ENCODE peak calls at places on chromosomes 5 and 9, in seven cellular contexts. Q, L, R, N, Y, E and H are unnamed samples.

GRCh38 chr9:126650830-126651341 is 37.2 kb downstream of the LMX1B start:
- DNase-seq in Q (no peak), L (no peak), R (no peak), N (no peak), Y (no peak), E (no peak), H (no peak)

GRCh38 chr5:157888814-157889532 is 30.0 kb upstream of the CLINT1 start:
- DNase-seq in Q (no peak), L (no peak), R (no peak), N (no peak), Y (no peak), E (no peak), H (no peak)

GRCh38 chr5:108619815-108620214 is 127.9 kb upstream of the FER start:
- DNase-seq in Q (no peak), L (no peak), R (no peak), N (no peak), Y (no peak), E (no peak), H (no peak)

GRCh38 chr5:151093476-151093889 is 12.6 kb upstream of the TNIP1 start:
- DNase-seq in Q (peak; percentile 99), L (peak; percentile 94), R (no peak), N (peak; percentile 97), Y (peak; percentile 83), E (no peak), H (no peak)

GRCh38 chr5:101260857-101261256 is 357.8 kb upstream of the ST8SIA4 start:
- DNase-seq in Q (no peak), L (no peak), R (no peak), N (no peak), Y (no peak), E (no peak), H (no peak)

GRCh38 chr5:1293997-1294838 is 650 bp downstream of the TERT start:
- DNase-seq in Q (no peak), L (no peak), R (no peak), N (no peak), Y (peak; percentile 40), E (peak; percentile 78), H (peak; percentile 66)

GRCh38 chr9:18888241-18888794 is 144.7 kb downstream of the SAXO1 start:
- DNase-seq in Q (no peak), L (peak; percentile 21), R (no peak), N (no peak), Y (no peak), E (no peak), H (no peak)

GRCh38 chr9:90300901-90301688 is 341.5 kb downstream of the DIRAS2 start:
- DNase-seq in Q (peak; percentile 94), L (peak; percentile 91), R (no peak), N (peak; percentile 91), Y (peak; percentile 71), E (no peak), H (no peak)

GRCh38 chr5:95644351-95645042 is 2.1 kb upstream of the RFESD start:
- DNase-seq in Q (peak; percentile 71), L (peak; percentile 65), R (peak; percentile 23), N (peak; percentile 77), Y (peak; percentile 84), E (peak; percentile 48), H (peak; percentile 60)

GRCh38 chr9:120693609-120694008 is 20.7 kb downstream of the MEGF9 start:
- DNase-seq in Q (peak; percentile 28), L (peak; percentile 60), R (no peak), N (no peak), Y (no peak), E (no peak), H (no peak)

GRCh38 chr5:14223372-14223771 is 80.2 kb downstream of the TRIO start:
- DNase-seq in Q (no peak), L (no peak), R (no peak), N (no peak), Y (no peak), E (no peak), H (no peak)

GRCh38 chr5:143052967-143053682 is 282.9 kb downstream of the ARHGAP26 start:
- DNase-seq in Q (no peak), L (no peak), R (no peak), N (no peak), Y (no peak), E (no peak), H (no peak)

GRCh38 chr5:124997186-124997893 is 250.9 kb upstream of the ZNF608 start:
- DNase-seq in Q (peak; percentile 7), L (peak; percentile 31), R (no peak), N (peak; percentile 78), Y (no peak), E (no peak), H (no peak)

GRCh38 chr9:92726971-92727715 is 37.5 kb downstream of the BICD2 start:
- DNase-seq in Q (peak; percentile 73), L (peak; percentile 56), R (no peak), N (peak; percentile 37), Y (peak; percentile 54), E (peak; percentile 26), H (no peak)

GRCh38 chr9:122382901-122383850 is 12.4 kb downstream of the PTGS1 start:
- DNase-seq in Q (no peak), L (peak; percentile 56), R (no peak), N (no peak), Y (no peak), E (no peak), H (no peak)

GRCh38 chr5:96172436-96172835 is 210.8 kb upstream of the ELL2 start:
- DNase-seq in Q (peak; percentile 10), L (peak; percentile 89), R (no peak), N (peak; percentile 53), Y (no peak), E (no peak), H (no peak)

GRCh38 chr9:108377382-108377781 is 478.4 kb downstream of the ACTL7B start:
- DNase-seq in Q (no peak), L (no peak), R (no peak), N (peak; percentile 92), Y (peak; percentile 24), E (no peak), H (no peak)

GRCh38 chr9:99478469-99479027 is 256.5 kb downstream of the SEC61B start:
- DNase-seq in Q (no peak), L (no peak), R (no peak), N (no peak), Y (no peak), E (no peak), H (no peak)

GRCh38 chr9:113886933-113887332 is 10.8 kb downstream of the ZNF618 start:
- DNase-seq in Q (peak; percentile 29), L (no peak), R (no peak), N (no peak), Y (no peak), E (peak; percentile 30), H (no peak)

GRCh38 chr5:61319388-61320146 is 12.5 kb upstream of the ZSWIM6 start:
- DNase-seq in Q (peak; percentile 16), L (no peak), R (peak; percentile 48), N (no peak), Y (peak; percentile 74), E (peak; percentile 60), H (peak; percentile 71)

GRCh38 chr9:135756576-135756975 is 54.6 kb downstream of the KCNT1 start:
- DNase-seq in Q (no peak), L (no peak), R (no peak), N (no peak), Y (no peak), E (no peak), H (no peak)

GRCh38 chr5:139197710-139198669 is at the start of gene SIL1:
- DNase-seq in Q (peak; percentile 94), L (peak; percentile 93), R (peak; percentile 93), N (peak; percentile 96), Y (peak; percentile 98), E (peak; percentile 93), H (peak; percentile 99)
- H2BK5ac ChIP-seq in Q (no peak within 1 kb of the TSS), L (peak within 1 kb of the TSS; percentile 75), R (no peak within 1 kb of the TSS), N (peak within 1 kb of the TSS; percentile 90), Y (no peak within 1 kb of the TSS), E (peak within 1 kb of the TSS; percentile 63), H (no peak within 1 kb of the TSS)

DNA sequence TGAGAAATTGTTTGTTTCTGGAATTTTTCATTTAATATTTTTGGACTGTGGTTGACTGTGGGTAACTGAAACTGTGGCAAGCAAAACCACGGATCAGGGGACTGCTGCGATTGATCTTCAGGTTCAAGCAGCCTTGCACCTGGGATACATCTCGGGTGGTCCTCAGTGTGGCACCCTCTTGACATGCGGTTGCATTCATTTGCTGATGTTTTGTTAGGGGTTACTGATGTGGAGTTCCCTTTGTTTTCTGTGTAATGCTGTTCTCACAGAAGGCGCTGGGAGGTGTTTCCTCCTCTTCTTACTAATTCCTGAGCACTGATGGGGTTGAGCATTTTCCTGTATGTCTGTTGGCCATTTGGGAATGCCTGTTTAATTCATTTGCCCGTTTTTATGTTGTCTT is 60.4 kb downstream of the EHMT1 start:
- DNase-seq in Q (no peak), L (no peak), R (no peak), N (no peak), Y (peak; percentile 53), E (no peak), H (peak; percentile 78)
- H3K9ac ChIP-seq in Q (no peak overlapping the region), L (no peak overlapping the region), R (no peak overlapping the region), N (no peak overlapping the region), Y (no peak overlapping the region), E (no peak overlapping the region), H (no peak overlapping the region)

DNA sequence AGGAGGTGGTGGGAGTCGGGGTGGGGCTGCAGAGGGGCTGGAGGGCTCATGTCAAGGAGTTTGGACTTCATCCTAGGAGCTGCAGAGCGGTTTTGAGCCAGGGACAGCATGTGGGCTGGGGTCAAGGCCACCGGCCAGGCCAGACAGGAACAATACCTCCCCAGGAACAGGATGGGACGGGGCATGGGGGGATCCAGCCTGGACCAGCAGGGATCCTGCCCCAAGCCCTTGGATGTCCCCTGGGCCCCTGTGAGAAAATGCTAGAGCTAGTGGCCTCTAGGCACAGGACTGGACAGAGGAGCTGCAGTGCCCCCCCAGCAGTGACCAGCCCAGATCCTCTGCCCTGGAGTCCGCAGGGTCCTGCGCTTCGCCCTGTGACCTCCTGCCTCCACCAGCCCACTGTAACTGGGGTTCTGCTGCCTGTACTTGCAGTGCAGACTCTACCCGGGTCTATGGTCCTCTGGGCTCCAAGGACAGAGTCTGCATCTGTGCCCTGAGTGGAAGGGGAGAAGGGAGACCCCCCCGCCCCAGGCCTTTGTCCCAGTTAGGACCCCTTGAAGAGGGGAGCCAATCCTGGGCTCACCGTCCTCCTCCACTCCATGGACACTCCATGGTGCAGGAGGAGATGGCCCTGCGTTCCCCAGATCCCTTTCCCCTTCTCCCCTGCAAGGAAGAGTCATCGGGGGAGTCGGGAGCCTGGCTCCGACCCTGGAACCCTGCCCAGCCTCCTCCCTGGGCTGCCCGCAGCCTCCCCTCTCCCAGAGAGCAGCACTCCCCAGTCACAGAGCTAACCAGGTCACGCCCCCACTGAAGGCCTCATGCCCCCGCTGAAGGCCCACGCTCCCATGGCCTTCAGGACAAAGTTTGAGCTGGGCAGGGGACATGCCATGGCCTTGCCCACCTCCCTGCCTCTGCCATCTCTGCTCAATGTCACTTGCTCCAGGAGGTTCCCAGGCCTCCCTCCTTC is 3.0 kb upstream of the MXD3 start:
- DNase-seq in Q (no peak), L (no peak), R (no peak), N (no peak), Y (no peak), E (no peak), H (no peak)
- H2BK5ac ChIP-seq in Q (no peak overlapping the region), L (no peak overlapping the region), R (peak overlapping the region; percentile 71), N (no peak overlapping the region), Y (no peak overlapping the region), E (no peak overlapping the region), H (no peak overlapping the region)

GRCh38 chr9:14080940-14081621 is 232.9 kb downstream of the NFIB start:
- DNase-seq in Q (peak; percentile 16), L (peak; percentile 48), R (no peak), N (no peak), Y (no peak), E (no peak), H (no peak)
- H3K9ac ChIP-seq in Q (no peak overlapping the region), L (no peak overlapping the region), R (no peak overlapping the region), N (no peak overlapping the region), Y (no peak overlapping the region), E (no peak overlapping the region), H (no peak overlapping the region)